ENCODE peak calls at places on chromosomes 7 and 10, in six cellular contexts. C, M, Z, S, O and T are unnamed samples.

GRCh38 chr7:112081778-112082177 is 124.4 kb downstream of the DOCK4 start:
- DNase-seq in C (no peak), M (no peak), Z (no peak), S (no peak), O (no peak), T (no peak)

GRCh38 chr7:1269336-1269890 is 36.7 kb downstream of the UNCX start:
- DNase-seq in C (no peak), M (no peak), Z (no peak), S (no peak), O (no peak), T (no peak)

GRCh38 chr10:89837173-89838001 is 136.0 kb downstream of the KIF20B start:
- DNase-seq in C (no peak), M (no peak), Z (peak; percentile 4), S (no peak), O (peak; percentile 30), T (no peak)

GRCh38 chr10:44306762-44307161 is 78.1 kb downstream of the CXCL12 start:
- DNase-seq in C (no peak), M (no peak), Z (no peak), S (no peak), O (no peak), T (no peak)

GRCh38 chr7:47100815-47101435 is 481.0 kb downstream of the TNS3 start:
- DNase-seq in C (peak; percentile 78), M (no peak), Z (peak; percentile 89), S (peak; percentile 6), O (peak; percentile 64), T (no peak)

GRCh38 chr7:27161721-27162547 is 3.4 kb downstream of the HOXA9 start:
- DNase-seq in C (no peak), M (no peak), Z (no peak), S (no peak), O (no peak), T (no peak)

GRCh38 chr10:127347202-127347959 is 151.0 kb upstream of the INSYN2A start:
- DNase-seq in C (no peak), M (no peak), Z (no peak), S (no peak), O (no peak), T (no peak)

GRCh38 chr10:89163265-89163995 is 43.7 kb downstream of the CH25H start:
- DNase-seq in C (no peak), M (no peak), Z (no peak), S (no peak), O (no peak), T (no peak)

GRCh38 chr7:23357190-23358093 is 58.3 kb downstream of the MALSU1 start:
- DNase-seq in C (peak; percentile 54), M (no peak), Z (no peak), S (peak; percentile 34), O (peak; percentile 90), T (no peak)

GRCh38 chr7:43278088-43278644 is 165.7 kb downstream of the HECW1 start:
- DNase-seq in C (peak; percentile 54), M (no peak), Z (no peak), S (no peak), O (no peak), T (no peak)

GRCh38 chr10:69268761-69269416 is 9.4 kb upstream of the HK1 start:
- DNase-seq in C (no peak), M (no peak), Z (no peak), S (no peak), O (no peak), T (no peak)

GRCh38 chr10:73859441-73860049 is 14.8 kb downstream of the CAMK2G start:
- DNase-seq in C (no peak), M (no peak), Z (no peak), S (no peak), O (no peak), T (peak; percentile 23)

GRCh38 chr10:130635528-130635927 is 499.3 kb downstream of the GLRX3 start:
- DNase-seq in C (no peak), M (no peak), Z (no peak), S (no peak), O (no peak), T (no peak)

GRCh38 chr10:117609095-117609821 is 66.7 kb downstream of the EMX2 start:
- DNase-seq in C (peak; percentile 29), M (no peak), Z (peak; percentile 14), S (no peak), O (peak; percentile 92), T (no peak)

GRCh38 chr10:86968271-86968993 is at the start of gene ADIRF:
- DNase-seq in C (no peak), M (no peak), Z (no peak), S (no peak), O (peak; percentile 49), T (no peak)

GRCh38 chr10:112755446-112756117 is 194.5 kb upstream of the TCF7L2 start:
- DNase-seq in C (no peak), M (no peak), Z (no peak), S (no peak), O (peak; percentile 29), T (no peak)

GRCh38 chr7:11192506-11192905 is 218.8 kb downstream of the PHF14 start:
- DNase-seq in C (no peak), M (no peak), Z (no peak), S (no peak), O (no peak), T (no peak)

GRCh38 chr7:134920026-134920758 is 66.1 kb upstream of the AGBL3 start:
- DNase-seq in C (no peak), M (no peak), Z (no peak), S (no peak), O (no peak), T (no peak)